ENCODE peak calls at places on chromosomes 7 and 10, in ten cellular contexts. J is activated T-helper 2 cell treated with anti-CD3 and anti-CD28 coated beads, Interferon-gamma antibody, Interleukin-2, Interleukin-4, amounts not matched to agents 10 μg/mL and 5 μg/mL and 100 μg/mL, durations not matched to agents 14 hours and 24 hours and 36 hours; C is NCI-H2081; F is NCI-H1105 treated with DMSO at 0.1 percent for 48 hours; X is dermis blood vessel endothelial cell; P is BE2C; M is DMS79 treated with DMSO at 0.1 percent for 48 hours; D is H54; H is stomach; S is mammary epithelial cell. N is an unnamed sample.

GRCh38 chr10:43610636-43611035 is 4.4 kb downstream of the ZNF485 start:
- DNase-seq in J (no peak), C (no peak), F (no peak), X (no peak), P (no peak), M (no peak), D (no peak), H (no peak), S (peak), N (no peak)

GRCh38 chr10:86668297-86669165 is at the start of gene LDB3:
- DNase-seq in J (no peak), C (peak), F (peak), X (no peak), P (peak), M (peak), D (peak), H (peak), S (no peak), N (no peak)

GRCh38 chr10:62076872-62077271 is 175.4 kb downstream of the ARID5B start:
- DNase-seq in J (no peak), C (no peak), F (no peak), X (peak), P (no peak), M (no peak), D (peak), H (no peak), S (peak), N (no peak)

GRCh38 chr10:50796693-50797092 is 57.0 kb downstream of the ASAH2B start:
- DNase-seq in J (no peak), C (no peak), F (no peak), X (no peak), P (no peak), M (no peak), D (no peak), H (no peak), S (no peak), N (no peak)

GRCh38 chr10:30028006-30028441 is 31.4 kb downstream of the JCAD start:
- DNase-seq in J (no peak), C (no peak), F (no peak), X (peak), P (no peak), M (peak), D (no peak), H (peak), S (no peak), N (no peak)

GRCh38 chr10:9762966-9763656 is 1254.6 kb upstream of the CELF2 start:
- DNase-seq in J (no peak), C (no peak), F (no peak), X (no peak), P (no peak), M (no peak), D (no peak), H (no peak), S (no peak), N (no peak)

GRCh38 chr10:13001887-13002212 is 337 bp upstream of the CCDC3 start:
- DNase-seq in J (no peak), C (no peak), F (no peak), X (no peak), P (no peak), M (no peak), D (no peak), H (no peak), S (no peak), N (no peak)

GRCh38 chr7:107993879-107994278 is 9.1 kb downstream of the LAMB1 start:
- DNase-seq in J (no peak), C (peak), F (peak), X (no peak), P (no peak), M (no peak), D (no peak), H (no peak), S (no peak), N (peak)

GRCh38 chr7:69109131-69109740 is 489.0 kb upstream of the AUTS2 start:
- DNase-seq in J (no peak), C (peak), F (peak), X (no peak), P (no peak), M (no peak), D (no peak), H (no peak), S (no peak), N (no peak)

GRCh38 chr10:102553771-102554170 is 50.0 kb downstream of the SUFU start:
- DNase-seq in J (no peak), C (no peak), F (no peak), X (no peak), P (no peak), M (no peak), D (no peak), H (no peak), S (no peak), N (no peak)

GRCh38 chr10:104329754-104330153 is 8.5 kb downstream of the ITPRIP start:
- DNase-seq in J (no peak), C (no peak), F (no peak), X (peak), P (no peak), M (no peak), D (peak), H (no peak), S (peak), N (no peak)

GRCh38 chr7:141097430-141097829 is 23.6 kb downstream of the TMEM178B start:
- DNase-seq in J (no peak), C (no peak), F (no peak), X (peak), P (no peak), M (no peak), D (no peak), H (no peak), S (no peak), N (no peak)

GRCh38 chr7:131234719-131235488 is 92.8 kb upstream of the MKLN1 start:
- DNase-seq in J (no peak), C (no peak), F (no peak), X (peak), P (no peak), M (no peak), D (no peak), H (no peak), S (no peak), N (no peak)

GRCh38 chr10:129491123-129491734 is 24.2 kb downstream of the MGMT start:
- DNase-seq in J (no peak), C (no peak), F (no peak), X (peak), P (no peak), M (no peak), D (no peak), H (no peak), S (peak), N (no peak)

GRCh38 chr10:59622320-59622901 is 87.2 kb downstream of the SLC16A9 start:
- DNase-seq in J (peak), C (peak), F (peak), X (peak), P (peak), M (no peak), D (peak), H (peak), S (peak), N (peak)

GRCh38 chr10:6543431-6544005 is 36.6 kb downstream of the PRKCQ start:
- DNase-seq in J (peak), C (peak), F (no peak), X (no peak), P (no peak), M (no peak), D (no peak), H (no peak), S (no peak), N (no peak)

GRCh38 chr7:100546129-100546867 is 7.3 kb downstream of the AGFG2 start:
- DNase-seq in J (no peak), C (peak), F (no peak), X (peak), P (no peak), M (no peak), D (no peak), H (peak), S (no peak), N (no peak)

GRCh38 chr7:29500719-29501118 is 62.9 kb upstream of the PRR15 start:
- DNase-seq in J (no peak), C (no peak), F (no peak), X (peak), P (no peak), M (no peak), D (no peak), H (no peak), S (no peak), N (no peak)

GRCh38 chr10:93711891-93712290 is 9.5 kb upstream of the FRA10AC1 start:
- DNase-seq in J (no peak), C (no peak), F (no peak), X (peak), P (no peak), M (no peak), D (no peak), H (no peak), S (peak), N (no peak)

GRCh38 chr7:50202052-50202555 is 102.4 kb upstream of the IKZF1 start:
- DNase-seq in J (no peak), C (no peak), F (no peak), X (no peak), P (no peak), M (no peak), D (no peak), H (no peak), S (no peak), N (no peak)

GRCh38 chr7:137453356-137453755 is 109.8 kb upstream of the PTN start:
- DNase-seq in J (no peak), C (peak), F (peak), X (no peak), P (no peak), M (peak), D (no peak), H (no peak), S (no peak), N (no peak)

GRCh38 chr7:123796568-123796967 is 47.8 kb upstream of the WASL start:
- DNase-seq in J (no peak), C (no peak), F (no peak), X (no peak), P (no peak), M (no peak), D (no peak), H (no peak), S (no peak), N (no peak)

GRCh38 chr7:141533149-141533949 is 17.9 kb upstream of the AGK start:
- DNase-seq in J (no peak), C (peak), F (peak), X (peak), P (peak), M (peak), D (peak), H (peak), S (peak), N (peak)

GRCh38 chr10:121751191-121751760 is 153.0 kb upstream of the FGFR2 start:
- DNase-seq in J (no peak), C (no peak), F (no peak), X (no peak), P (no peak), M (no peak), D (no peak), H (no peak), S (no peak), N (no peak)

GRCh38 chr7:45133352-45133751 is 21.9 kb upstream of the TBRG4 start:
- DNase-seq in J (no peak), C (no peak), F (no peak), X (no peak), P (no peak), M (no peak), D (no peak), H (no peak), S (no peak), N (no peak)

GRCh38 chr7:149171894-149172533 is 23.3 kb upstream of the ZNF282 start:
- DNase-seq in J (no peak), C (no peak), F (no peak), X (peak), P (no peak), M (no peak), D (no peak), H (no peak), S (peak), N (no peak)

GRCh38 chr10:89553064-89553734 is 17.8 kb upstream of the SLC16A12 start:
- DNase-seq in J (no peak), C (no peak), F (no peak), X (peak), P (no peak), M (no peak), D (peak), H (no peak), S (peak), N (no peak)

GRCh38 chr7:42753917-42754363 is 157.9 kb downstream of the C7orf25 start:
- DNase-seq in J (no peak), C (no peak), F (no peak), X (no peak), P (no peak), M (no peak), D (no peak), H (no peak), S (no peak), N (no peak)

GRCh38 chr10:60140681-60141632 is 234.6 kb upstream of the CCDC6 start:
- DNase-seq in J (no peak), C (peak), F (peak), X (peak), P (no peak), M (peak), D (peak), H (no peak), S (no peak), N (no peak)